ENCODE peak calls at places on chromosome 6, in five cellular contexts. I is head of caudate nucleus, M is testis, F is NCI-H146, R is NB4. O is an unnamed sample.

GRCh38 chr6:15017251-15017650 is 228.6 kb upstream of the JARID2 start:
- DNase-seq in I (peak; percentile 59), M (peak; percentile 60), F (no peak), R (peak; percentile 54), O (peak; percentile 89)

GRCh38 chr6:17494177-17494576 is 100.8 kb downstream of the CAP2 start:
- DNase-seq in I (no peak), R (no peak), F (no peak), M (no peak), O (no peak)

GRCh38 chr6:108561742-108562502 is 1.2 kb downstream of the FOXO3 start:
- DNase-seq in F (no peak), R (peak; percentile 75), I (peak; percentile 61), M (no peak), O (peak; percentile 82)

GRCh38 chr6:27669278-27669797 is 196.4 kb upstream of the ZNF184 start:
- DNase-seq in R (peak; percentile 48), M (no peak), F (no peak), I (no peak), O (peak; percentile 84)

GRCh38 chr6:143279385-143279784 is 171.1 kb downstream of the ADAT2 start:
- DNase-seq in I (peak; percentile 40), R (peak; percentile 22), M (peak; percentile 55), F (peak; percentile 21), O (no peak)

GRCh38 chr6:40286721-40287120 is 300.4 kb downstream of the LRFN2 start:
- DNase-seq in R (no peak), I (no peak), F (no peak), M (no peak), O (no peak)

GRCh38 chr6:143333081-143333480 is 117.4 kb downstream of the ADAT2 start:
- DNase-seq in I (no peak), F (no peak), M (no peak), R (no peak), O (no peak)

GRCh38 chr6:16933532-16933931 is 168.3 kb upstream of the STMND1 start:
- DNase-seq in R (no peak), I (no peak), F (no peak), M (no peak), O (no peak)

GRCh38 chr6:27814665-27815424 is 97.4 kb downstream of the OR2B2 start:
- DNase-seq in I (no peak), M (peak; percentile 85), F (peak; percentile 97), R (peak; percentile 98), O (peak; percentile 98)

GRCh38 chr6:153207041-153207440 is 76.0 kb upstream of the RGS17 start:
- DNase-seq in R (no peak), I (no peak), M (no peak), F (no peak), O (no peak)

GRCh38 chr6:5333653-5334052 is 72.3 kb downstream of the FARS2 start:
- DNase-seq in M (no peak), I (no peak), R (no peak), F (peak; percentile 75), O (no peak)

GRCh38 chr6:27545271-27546046 is 72.6 kb upstream of the ZNF184 start:
- DNase-seq in M (peak; percentile 70), R (peak; percentile 81), I (no peak), F (peak; percentile 34), O (peak; percentile 92)

GRCh38 chr6:107866606-107867301 is 42.6 kb upstream of the SCML4 start:
- DNase-seq in I (no peak), R (peak; percentile 50), F (peak; percentile 26), M (no peak), O (peak; percentile 77)

GRCh38 chr6:10951675-10952282 is 64.9 kb downstream of the SYCP2L start:
- DNase-seq in R (peak; percentile 43), F (peak; percentile 10), M (no peak), I (no peak), O (peak; percentile 18)

GRCh38 chr6:85469276-85470022 is 19.6 kb downstream of the NT5E start:
- DNase-seq in R (no peak), I (no peak), M (no peak), F (no peak), O (no peak)

GRCh38 chr6:37566209-37566859 is 66.6 kb upstream of the CCDC167 start:
- DNase-seq in F (peak; percentile 78), I (peak; percentile 85), R (peak; percentile 49), M (peak; percentile 70), O (peak; percentile 74)

GRCh38 chr6:104201557-104201956 is 658.2 kb downstream of the HACE1 start:
- DNase-seq in R (no peak), F (no peak), I (no peak), M (no peak), O (no peak)

GRCh38 chr6:104633125-104633524 is 226.6 kb downstream of the HACE1 start:
- DNase-seq in M (no peak), I (no peak), R (no peak), F (no peak), O (no peak)

GRCh38 chr6:35829306-35829705 is 24.2 kb downstream of the LHFPL5 start:
- DNase-seq in M (no peak), R (no peak), F (no peak), I (no peak), O (no peak)

GRCh38 chr6:99467509-99468106 is 42.5 kb upstream of the PNISR start:
- DNase-seq in M (no peak), I (no peak), R (peak; percentile 45), F (peak; percentile 13), O (peak; percentile 72)

GRCh38 chr6:17536586-17536985 is 63.5 kb upstream of the FAM8A1 start:
- DNase-seq in F (no peak), R (no peak), I (no peak), M (no peak), O (no peak)

GRCh38 chr6:89623749-89624148 is 14.8 kb downstream of the LYRM2 start:
- DNase-seq in I (no peak), M (no peak), R (peak; percentile 24), F (no peak), O (no peak)

GRCh38 chr6:88867841-88868558 is 95.4 kb downstream of the RNGTT start:
- DNase-seq in I (no peak), M (no peak), R (no peak), F (no peak), O (no peak)

GRCh38 chr6:25277857-25278256 is 1.3 kb upstream of the CARMIL1 start:
- DNase-seq in R (no peak), M (no peak), I (no peak), F (no peak), O (no peak)

GRCh38 chr6:160349837-160350236 is 1.7 kb downstream of the SLC22A3 start:
- DNase-seq in M (no peak), F (no peak), R (no peak), I (no peak), O (no peak)

GRCh38 chr6:32168350-32168749 is 4.0 kb downstream of the EGFL8 start:
- DNase-seq in R (no peak), F (no peak), M (no peak), I (no peak), O (peak; percentile 79)

GRCh38 chr6:99587792-99588191 is 18.8 kb upstream of the PRDM13 start:
- DNase-seq in R (no peak), M (no peak), I (no peak), F (no peak), O (no peak)

GRCh38 chr6:165585060-165585459 is 78.0 kb downstream of the PDE10A start:
- DNase-seq in R (no peak), M (no peak), F (no peak), I (no peak), O (no peak)